ENCODE peak calls at places on chromosomes 2 and 18, in seven cellular contexts. Y is heart right ventricle; O is right cardiac atrium; L is hippocampal formation; G is mesenchymal stem cell; F is activated CD4-positive, alpha-beta T cell treated with anti-CD3 and anti-CD28 coated beads, Interleukin-2, amount 50 U/mL, for 24 hours; C is GF-D8. R is an unnamed sample.
A peak's percentile ranks its signal among the peaks of the same experiment; 100 is the strongest.

GRCh38 chr18:77063256-77063655 is 69.3 kb downstream of the MBP start:
- DNase-seq in Y (no peak), O (no peak), L (no peak), G (no peak), F (peak; percentile 42), C (peak; percentile 77), R (no peak)

GRCh38 chr18:23938901-23939341 is 75.6 kb upstream of the TTC39C start:
- DNase-seq in Y (no peak), O (no peak), L (no peak), G (no peak), F (no peak), C (no peak), R (no peak)

GRCh38 chr2:20999906-21000645 is 43.8 kb downstream of the APOB start:
- DNase-seq in Y (no peak), O (no peak), L (no peak), G (no peak), F (no peak), C (no peak), R (no peak)

GRCh38 chr2:71001592-71002570 is 7.2 kb upstream of the TEX261 start:
- DNase-seq in Y (no peak), O (no peak), L (no peak), G (no peak), F (no peak), C (no peak), R (no peak)

GRCh38 chr2:43539991-43540860 is 55.6 kb downstream of the THADA start:
- DNase-seq in Y (peak; percentile 17), O (peak; percentile 71), L (no peak), G (peak; percentile 88), F (no peak), C (peak; percentile 88), R (peak; percentile 66)

GRCh38 chr2:7044253-7045250 is 127.3 kb downstream of the RNF144A start:
- DNase-seq in Y (peak; percentile 69), O (peak; percentile 68), L (peak; percentile 66), G (peak; percentile 60), F (peak; percentile 36), C (no peak), R (peak; percentile 69)

GRCh38 chr2:197804758-197805597 is 585 bp downstream of the PLCL1 start:
- DNase-seq in Y (peak; percentile 27), O (peak; percentile 15), L (peak; percentile 20), G (peak; percentile 22), F (no peak), C (no peak), R (peak; percentile 62)

GRCh38 chr2:53129851-53130250 is 637.8 kb upstream of the CHAC2 start:
- DNase-seq in Y (no peak), O (no peak), L (no peak), G (peak; percentile 84), F (no peak), C (no peak), R (no peak)

GRCh38 chr2:190649035-190649797 is at the start of gene NAB1:
- DNase-seq in Y (peak; percentile 70), O (peak; percentile 71), L (peak; percentile 68), G (peak; percentile 61), F (peak; percentile 47), C (no peak), R (peak; percentile 67)

GRCh38 chr2:5921081-5921642 is 229.0 kb downstream of the SOX11 start:
- DNase-seq in Y (peak; percentile 23), O (peak; percentile 19), L (no peak), G (no peak), F (no peak), C (no peak), R (no peak)

GRCh38 chr2:158688722-158689121 is 106.4 kb upstream of the DAPL1 start:
- DNase-seq in Y (no peak), O (no peak), L (no peak), G (peak; percentile 46), F (no peak), C (no peak), R (no peak)

GRCh38 chr2:74536166-74536950 is 6.6 kb downstream of the HTRA2 start:
- DNase-seq in Y (no peak), O (no peak), L (no peak), G (no peak), F (no peak), C (no peak), R (no peak)

GRCh38 chr18:31294199-31294747 is 23.7 kb upstream of the DSG1 start:
- DNase-seq in Y (no peak), O (no peak), L (no peak), G (no peak), F (no peak), C (no peak), R (no peak)

GRCh38 chr2:30683240-30683956 is 123.8 kb downstream of the CAPN13 start:
- DNase-seq in Y (no peak), O (no peak), L (no peak), G (no peak), F (no peak), C (no peak), R (no peak)

GRCh38 chr2:190180313-190181065 is 118.0 kb upstream of the MSTN start:
- DNase-seq in Y (peak; percentile 71), O (peak; percentile 74), L (peak; percentile 65), G (peak; percentile 36), F (no peak), C (no peak), R (peak; percentile 84)

GRCh38 chr18:21450913-21451312 is 149.6 kb downstream of the ESCO1 start:
- DNase-seq in Y (no peak), O (no peak), L (no peak), G (no peak), F (no peak), C (no peak), R (no peak)

GRCh38 chr2:45588158-45588829 is 22.8 kb downstream of the SRBD1 start:
- DNase-seq in Y (no peak), O (no peak), L (no peak), G (peak; percentile 68), F (no peak), C (no peak), R (no peak)

GRCh38 chr2:200383380-200384110 is 77.1 kb downstream of the SPATS2L start:
- DNase-seq in Y (no peak), O (no peak), L (no peak), G (peak; percentile 87), F (no peak), C (no peak), R (no peak)

GRCh38 chr18:55124078-55124477 is 164.8 kb upstream of the CCDC68 start:
- DNase-seq in Y (no peak), O (peak; percentile 19), L (no peak), G (peak; percentile 59), F (no peak), C (no peak), R (no peak)

GRCh38 chr2:159054032-159054334 is 85.5 kb downstream of the TANC1 start:
- DNase-seq in Y (no peak), O (no peak), L (no peak), G (no peak), F (no peak), C (no peak), R (no peak)

GRCh38 chr18:24160086-24160485 is 21.2 kb downstream of the CABYR start:
- DNase-seq in Y (no peak), O (no peak), L (no peak), G (no peak), F (no peak), C (no peak), R (no peak)

R was measured in psoas muscle.